ENCODE peak calls at places on chromosomes 13 and 19, in four cellular contexts. H is body of pancreas, S is cardiac muscle cell, K is B cell. Y is an unnamed sample.
A peak's percentile ranks its signal among the peaks of the same experiment; 100 is the strongest.

GRCh38 chr19:29478578-29479565 is 46.9 kb upstream of the VSTM2B start:
- DNase-seq in S (no peak), K (no peak), H (peak; percentile 12), Y (peak; percentile 52)

GRCh38 chr13:48040059-48040458 is 2.5 kb downstream of the NUDT15 start:
- DNase-seq in H (no peak), K (no peak), S (no peak), Y (no peak)

GRCh38 chr13:60620611-60621395 is 223.8 kb downstream of the TDRD3 start:
- DNase-seq in H (no peak), S (no peak), K (no peak), Y (no peak)

GRCh38 chr19:46270521-46271256 is 26.2 kb upstream of the HIF3A start:
- DNase-seq in S (no peak), H (no peak), K (no peak), Y (no peak)

GRCh38 chr19:42130254-42130573 is 2.0 kb downstream of the POU2F2 start:
- DNase-seq in K (no peak), H (no peak), S (no peak), Y (no peak)

GRCh38 chr13:100542546-100543156 is 45.9 kb downstream of the GGACT start:
- DNase-seq in H (no peak), S (peak; percentile 50), K (peak; percentile 51), Y (no peak)

GRCh38 chr13:110559429-110559943 is 2.0 kb downstream of the RAB20 start:
- DNase-seq in S (peak; percentile 49), H (peak; percentile 87), K (no peak), Y (no peak)

GRCh38 chr13:24033527-24034302 is 126.8 kb upstream of the SPATA13 start:
- DNase-seq in H (peak; percentile 34), S (peak; percentile 95), K (no peak), Y (no peak)

GRCh38 chr13:27920677-27921420 is 1.0 kb downstream of the PDX1 start:
- DNase-seq in H (peak; percentile 33), S (peak; percentile 25), K (peak; percentile 63), Y (no peak)

GRCh38 chr13:29384466-29384865 is 211.0 kb downstream of the SLC7A1 start:
- DNase-seq in S (no peak), H (no peak), K (no peak), Y (no peak)

GRCh38 chr19:1849132-1849474 is 820 bp upstream of the REXO1 start:
- DNase-seq in K (no peak), H (no peak), S (no peak), Y (no peak)

GRCh38 chr19:2154587-2155075 is 3.3 kb upstream of the AP3D1 start:
- DNase-seq in K (no peak), H (no peak), S (no peak), Y (no peak)

GRCh38 chr19:43759515-43759914 is 4.8 kb upstream of the SMG9 start:
- DNase-seq in H (no peak), K (no peak), S (peak; percentile 33), Y (no peak)

GRCh38 chr13:30052127-30052526 is 201.7 kb upstream of the UBL3 start:
- DNase-seq in H (no peak), K (no peak), S (peak; percentile 20), Y (no peak)

GRCh38 chr13:29676941-29677452 is 81.5 kb upstream of the SLC7A1 start:
- DNase-seq in H (peak; percentile 42), S (no peak), K (no peak), Y (no peak)

GRCh38 chr13:49810464-49810824 is 18.0 kb upstream of the KPNA3 start:
- DNase-seq in S (no peak), H (no peak), K (no peak), Y (no peak)

GRCh38 chr19:46697142-46697960 is 19.6 kb downstream of the PRKD2 start:
- DNase-seq in K (no peak), S (peak; percentile 82), H (peak; percentile 93), Y (peak; percentile 84)

GRCh38 chr13:101019126-101019525 is 344.5 kb upstream of the TMTC4 start:
- DNase-seq in K (no peak), S (no peak), H (no peak), Y (no peak)

DNA sequence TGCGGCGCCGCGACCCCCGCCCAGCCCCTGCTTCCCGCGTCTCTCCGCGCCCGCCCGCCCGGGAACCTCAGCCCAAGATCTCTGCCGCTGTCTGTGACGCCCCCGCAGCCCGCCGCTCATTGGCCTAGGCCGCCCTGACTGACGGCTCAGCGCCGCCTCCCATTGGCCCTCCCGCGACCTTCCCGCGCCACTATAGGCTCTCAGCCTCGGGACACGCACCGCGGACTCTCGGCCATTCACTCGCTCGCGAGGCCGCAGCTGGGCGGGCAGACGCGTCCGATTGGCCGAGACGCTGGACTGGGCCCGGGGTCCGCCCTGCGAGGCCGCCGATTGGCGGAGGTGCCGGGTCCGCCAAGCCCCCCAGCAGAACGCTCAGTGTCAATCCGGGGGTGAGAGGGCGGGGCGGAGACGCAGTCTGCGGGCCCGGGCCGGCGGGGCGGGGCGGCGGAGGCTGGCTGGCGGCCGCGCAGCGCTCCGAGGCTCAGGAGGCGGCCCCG is at the start of gene PRKACA:
- DNase-seq in K (peak; percentile 100), S (peak; percentile 100), H (peak; percentile 99), Y (peak; percentile 95)
- TF ChIP-seq CTCF in K (no peak), S (no peak), H (no peak), Y (no peak)

DNA sequence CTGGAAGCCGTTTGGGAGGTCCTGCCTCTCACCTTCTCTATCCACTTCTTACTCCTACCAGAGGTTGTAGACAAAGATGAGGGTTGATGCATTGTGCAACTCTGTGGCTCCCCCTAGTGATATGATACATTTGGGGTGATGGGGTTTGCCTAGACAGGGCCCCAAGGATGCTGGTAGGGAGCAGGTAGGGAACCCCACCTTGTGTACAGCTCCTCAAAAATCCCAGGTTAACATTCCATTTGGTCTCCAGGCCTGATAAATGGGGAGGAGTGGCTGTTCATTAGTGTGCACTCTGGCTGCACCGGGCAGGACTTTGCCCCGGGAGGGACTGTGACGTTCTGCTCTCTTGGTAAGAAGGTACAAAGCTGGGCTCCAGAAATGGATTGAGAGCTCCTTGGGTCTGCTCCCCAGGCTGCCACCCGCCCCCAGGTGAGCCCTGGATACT is 19.2 kb downstream of the SIGLEC8 start:
- DNase-seq in S (peak; percentile 26), H (no peak), K (peak; percentile 41), Y (no peak)
- TF ChIP-seq CTCF in S (peak; percentile 46), H (peak; percentile 25), K (peak; percentile 76), Y (peak; percentile 28)

GRCh38 chr13:26495749-26496148 is 61.7 kb upstream of the WASF3 start:
- DNase-seq in K (no peak), H (no peak), S (no peak), Y (no peak)

GRCh38 chr13:26498524-26499208 is 58.8 kb upstream of the WASF3 start:
- DNase-seq in H (no peak), S (peak; percentile 22), K (no peak), Y (no peak)

GRCh38 chr13:26500618-26501320 is 56.7 kb upstream of the WASF3 start:
- DNase-seq in S (no peak), H (no peak), K (no peak), Y (no peak)

GRCh38 chr13:26497991-26498423 is 59.5 kb upstream of the WASF3 start:
- DNase-seq in H (no peak), K (no peak), S (peak; percentile 71), Y (no peak)

GRCh38 chr13:26499209-26499601 is 58.3 kb upstream of the WASF3 start:
- DNase-seq in H (no peak), S (no peak), K (no peak), Y (no peak)
- TF ChIP-seq CTCF in H (no peak), S (no peak), K (no peak), Y (no peak)

GRCh38 chr13:43983373-43983772 is 103.7 kb downstream of the LACC1 start:
- DNase-seq in K (no peak), H (no peak), S (no peak), Y (no peak)

GRCh38 chr13:43978688-43979087 is 99.0 kb downstream of the LACC1 start:
- DNase-seq in K (no peak), S (no peak), H (peak; percentile 57), Y (no peak)

GRCh38 chr13:43981512-43982301 is 102.0 kb downstream of the LACC1 start:
- DNase-seq in K (no peak), H (no peak), S (no peak), Y (no peak)

GRCh38 chr13:43979492-43979891 is 99.8 kb downstream of the LACC1 start:
- DNase-seq in H (no peak), K (no peak), S (no peak), Y (no peak)

DNA sequence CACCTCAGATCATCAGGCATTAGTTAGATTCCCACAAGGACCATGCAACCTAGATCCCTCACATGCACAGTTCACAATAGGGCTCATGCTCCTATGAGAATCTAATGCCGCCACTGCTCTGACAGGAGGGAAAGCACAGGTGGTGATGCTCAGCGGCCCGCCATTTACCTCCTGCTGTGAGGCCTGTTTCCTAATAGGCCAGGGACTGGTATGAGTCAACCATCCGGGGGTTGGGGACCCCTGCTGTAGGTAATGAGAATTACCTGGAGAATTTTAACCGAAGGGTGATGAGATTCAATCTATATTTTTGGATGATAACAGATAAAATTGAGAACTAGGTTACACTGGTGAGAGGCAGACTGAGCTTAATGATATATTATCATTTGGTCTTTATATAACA is 101.4 kb downstream of the LACC1 start:
- DNase-seq in H (no peak), S (no peak), K (no peak), Y (no peak)
- TF ChIP-seq CTCF in H (no peak), S (no peak), K (no peak), Y (peak; percentile 13)

GRCh38 chr19:36939153-36939552 is 23.0 kb downstream of the ZNF568 start:
- DNase-seq in S (peak; percentile 13), K (no peak), H (no peak), Y (no peak)
- TF ChIP-seq CTCF in S (peak; percentile 13), K (no peak), H (no peak), Y (no peak)

DNA sequence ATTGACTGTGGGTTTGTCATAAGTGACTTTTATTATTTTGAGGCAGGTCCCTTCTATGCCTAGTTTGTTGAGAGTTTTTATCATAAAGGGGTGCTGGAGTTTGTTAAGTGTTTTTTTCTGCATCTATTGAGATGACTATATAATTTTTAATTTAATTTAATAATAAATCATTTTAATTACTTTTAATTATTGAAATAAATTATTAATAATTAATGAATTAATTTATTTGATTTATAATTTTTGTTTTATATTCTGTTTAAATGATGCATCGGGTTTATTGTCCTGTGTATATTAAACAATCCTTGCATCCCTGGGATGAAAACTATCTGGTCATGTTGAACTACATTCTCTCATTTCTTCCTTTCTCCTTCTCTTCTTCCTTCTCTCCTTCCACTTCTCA is 1352.2 kb upstream of the PRR20A start:
- DNase-seq in H (no peak), K (no peak), S (no peak), Y (no peak)
- TF ChIP-seq CTCF in H (no peak), K (no peak), S (no peak), Y (no peak)